ENCODE peak calls at places on chromosomes 4 and X, in five cellular contexts. A is foreskin keratinocyte, Q is heart right ventricle, P is tibial nerve, Y is astrocyte. R is an unnamed sample.

GRCh38 chrX:100407784-100408642 is 2.1 kb downstream of the PCDH19 start:
- DNase-seq in A (no peak), Q (no peak), P (no peak), Y (no peak), R (peak; percentile 51)

GRCh38 chr4:184950926-184951325 is 67.4 kb upstream of the HELT start:
- DNase-seq in A (no peak), Q (no peak), P (no peak), Y (no peak), R (no peak)

GRCh38 chrX:15973299-15973698 is 118.7 kb upstream of the AP1S2 start:
- DNase-seq in A (peak; percentile 27), Q (no peak), P (no peak), Y (peak; percentile 1), R (peak; percentile 39)

GRCh38 chrX:108736509-108737479 is at the start of gene IRS4:
- DNase-seq in A (no peak), Q (no peak), P (no peak), Y (no peak), R (peak; percentile 79)

GRCh38 chr4:103424853-103425252 is 226.7 kb upstream of the CENPE start:
- DNase-seq in A (peak; percentile 32), Q (no peak), P (no peak), Y (no peak), R (peak; percentile 1)

GRCh38 chr4:54709281-54709854 is 51.6 kb downstream of the KIT start:
- DNase-seq in A (no peak), Q (no peak), P (no peak), Y (no peak), R (peak; percentile 31)

GRCh38 chr4:56743550-56743949 is 62.5 kb upstream of the HOPX start:
- DNase-seq in A (no peak), Q (no peak), P (no peak), Y (no peak), R (no peak)

GRCh38 chr4:174753031-174753430 is 76.0 kb downstream of the GLRA3 start:
- DNase-seq in A (no peak), Q (no peak), P (no peak), Y (no peak), R (no peak)

GRCh38 chr4:38203609-38204008 is 243.4 kb downstream of the PTTG2 start:
- DNase-seq in A (no peak), Q (no peak), P (no peak), Y (no peak), R (no peak)

GRCh38 chr4:121702136-121702535 is 5.4 kb upstream of the ANXA5 start:
- DNase-seq in A (no peak), Q (no peak), P (no peak), Y (no peak), R (no peak)

GRCh38 chrX:154660506-154660905 is 7.1 kb upstream of the CTAG2 start:
- DNase-seq in A (no peak), Q (no peak), P (no peak), Y (no peak), R (no peak)
- H3K27ac ChIP-seq in A (no peak overlapping the region), Q (no peak overlapping the region), P (no peak overlapping the region), Y (no peak overlapping the region), R (no peak overlapping the region)

GRCh38 chr4:152705918-152706317 is 26.1 kb upstream of the TMEM154 start:
- DNase-seq in A (no peak), Q (no peak), P (no peak), Y (no peak), R (no peak)

GRCh38 chr4:152708806-152709205 is 29.0 kb upstream of the TMEM154 start:
- DNase-seq in A (peak; percentile 23), Q (no peak), P (no peak), Y (no peak), R (peak; percentile 71)

GRCh38 chr4:152707632-152708031 is 27.8 kb upstream of the TMEM154 start:
- DNase-seq in A (no peak), Q (no peak), P (no peak), Y (no peak), R (no peak)

GRCh38 chr4:152708361-152708760 is 28.6 kb upstream of the TMEM154 start:
- DNase-seq in A (peak; percentile 28), Q (no peak), P (no peak), Y (no peak), R (no peak)

DNA sequence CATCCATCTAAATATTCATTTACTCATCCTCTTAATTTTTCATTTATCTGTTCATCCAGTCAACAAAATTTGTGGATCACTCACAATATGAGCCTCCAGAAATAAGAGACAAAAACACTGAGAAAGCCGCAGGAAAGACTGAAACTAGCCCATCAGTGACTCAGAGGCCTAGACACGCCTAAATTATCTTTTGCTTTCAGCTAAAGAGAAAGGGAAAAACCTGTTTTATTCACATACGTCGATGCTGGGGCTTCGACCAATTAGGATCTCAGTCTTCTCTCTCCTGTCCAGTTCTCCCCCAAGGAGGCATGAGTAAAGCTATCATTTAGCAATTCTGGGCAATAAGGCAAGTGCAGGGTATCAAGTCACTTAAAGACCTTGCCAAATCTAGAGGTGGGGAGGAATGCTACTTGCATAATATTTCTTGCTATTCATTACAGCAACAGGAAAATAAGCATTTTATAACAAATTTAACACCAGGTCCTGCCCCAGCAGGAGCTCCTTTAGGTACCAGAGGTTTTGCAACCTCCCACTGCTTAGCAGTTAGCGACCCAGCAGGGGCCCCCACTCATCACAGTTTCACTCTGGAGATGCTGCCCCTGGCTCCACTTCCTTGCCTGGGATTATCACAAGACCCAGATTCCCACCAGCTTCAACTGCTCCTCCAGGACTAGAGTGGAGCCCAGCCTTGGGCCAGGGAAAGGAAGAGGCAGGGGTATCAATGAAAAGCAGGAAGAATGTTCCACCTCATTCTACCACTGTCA is 30.1 kb upstream of the TMEM154 start:
- DNase-seq in A (peak; percentile 99), Q (no peak), P (no peak), Y (peak; percentile 42), R (peak; percentile 39)
- H3K4me1 ChIP-seq in A (peaks cover 11% of the 10 kb centered on the region), Q (no peaks in the 10 kb centered on the region), P (no peaks in the 10 kb centered on the region), Y (no peaks in the 10 kb centered on the region), R (peaks cover 8% of the 10 kb centered on the region)

DNA sequence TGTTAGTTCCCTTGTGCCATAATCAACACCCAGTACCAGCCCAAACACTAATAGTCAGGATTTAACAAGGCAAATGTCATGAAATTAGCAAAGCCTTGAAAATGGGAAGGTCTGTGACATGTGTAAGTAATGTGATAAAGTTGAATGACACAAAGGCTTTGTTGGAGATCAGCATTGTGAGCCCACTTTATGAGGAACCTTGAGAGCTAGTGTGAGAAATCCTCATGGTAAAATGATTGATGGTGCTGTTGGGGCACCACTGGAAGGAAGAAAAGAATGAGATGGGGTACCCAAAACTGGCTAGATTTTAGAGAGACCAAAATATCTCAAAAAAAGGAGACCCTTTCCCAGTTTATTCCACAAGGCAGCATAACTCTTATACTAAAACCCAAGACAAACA is 3.3 kb upstream of the LIN54 start:
- DNase-seq in A (no peak), Q (no peak), P (no peak), Y (no peak), R (no peak)
- H3K27ac ChIP-seq in A (no peak overlapping the region), Q (peak overlapping the region; percentile 74), P (peak overlapping the region; percentile 89), Y (no peak overlapping the region), R (peak overlapping the region; percentile 74)

DNA sequence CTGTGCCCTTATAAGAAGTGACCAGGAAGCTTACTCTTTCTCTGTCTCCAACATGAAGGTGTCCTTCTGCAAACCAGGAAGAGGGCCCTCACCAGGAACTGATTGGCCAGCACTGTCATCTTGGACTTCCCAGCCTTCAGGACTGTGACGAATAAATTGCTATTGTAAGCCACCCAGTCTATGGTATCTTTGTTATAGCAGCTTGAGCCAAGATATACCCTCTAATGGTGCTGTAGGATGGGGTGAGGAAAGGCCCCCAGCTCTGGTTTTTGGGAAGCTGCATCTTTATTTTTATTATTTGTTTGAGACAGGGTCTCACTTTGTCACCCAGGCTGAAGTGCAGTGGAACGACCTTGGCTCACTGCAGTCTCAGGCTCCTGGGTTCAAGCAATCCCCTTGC is 1.2 kb upstream of the MGST2 start:
- DNase-seq in A (no peak), Q (no peak), P (no peak), Y (no peak), R (no peak)
- H3K4me1 ChIP-seq in A (peaks cover 9% of the 10 kb centered on the region), Q (peaks cover 31% of the 10 kb centered on the region), P (peaks cover 33% of the 10 kb centered on the region), Y (peaks cover 10% of the 10 kb centered on the region), R (peaks cover 52% of the 10 kb centered on the region)

GRCh38 chr4:101104264-101105052 is 242.9 kb downstream of the PPP3CA start:
- DNase-seq in A (no peak), Q (no peak), P (no peak), Y (no peak), R (no peak)
- H3K27ac ChIP-seq in A (no peak overlapping the region), Q (no peak overlapping the region), P (peak overlapping the region; percentile 56), Y (no peak overlapping the region), R (no peak overlapping the region)

GRCh38 chrX:2712890-2713860 is 22.1 kb downstream of the CD99 start:
- DNase-seq in A (no peak), Q (no peak), P (no peak), Y (no peak), R (no peak)

GRCh38 chrX:2711441-2711840 is 20.3 kb downstream of the CD99 start:
- DNase-seq in A (no peak), Q (no peak), P (no peak), Y (no peak), R (no peak)

GRCh38 chrX:2714551-2714950 is 23.5 kb downstream of the CD99 start:
- DNase-seq in A (no peak), Q (no peak), P (no peak), Y (no peak), R (no peak)

GRCh38 chrX:2710496-2710895 is 19.4 kb downstream of the CD99 start:
- DNase-seq in A (peak; percentile 98), Q (no peak), P (no peak), Y (no peak), R (no peak)

DNA sequence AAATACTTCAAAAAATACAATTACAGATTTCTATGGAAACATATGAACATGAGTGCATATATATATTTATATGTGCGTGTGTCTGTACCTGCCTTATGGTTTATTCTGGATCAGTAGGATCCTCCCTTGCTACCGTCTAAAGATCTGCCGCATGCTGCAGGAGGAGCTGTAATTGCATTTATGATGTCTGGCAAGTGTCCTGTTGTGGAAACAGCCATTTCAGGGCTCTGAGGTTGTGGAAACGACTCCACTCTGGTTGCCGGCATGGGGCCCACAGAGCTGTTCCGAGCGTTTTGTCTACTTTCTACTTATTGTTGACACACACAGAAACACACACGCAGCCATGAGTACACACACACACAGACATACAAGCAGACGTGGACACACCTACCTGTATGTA is 21.3 kb downstream of the CD99 start:
- DNase-seq in A (no peak), Q (no peak), P (no peak), Y (no peak), R (no peak)
- H3K4me1 ChIP-seq in A (peaks cover 19% of the 10 kb centered on the region), Q (peaks cover 30% of the 10 kb centered on the region), P (peaks cover 35% of the 10 kb centered on the region), Y (peaks cover 32% of the 10 kb centered on the region), R (peaks cover 20% of the 10 kb centered on the region)

GRCh38 chr4:89299153-89299789 is 8.3 kb downstream of the GPRIN3 start:
- DNase-seq in A (no peak), Q (no peak), P (no peak), Y (no peak), R (peak; percentile 28)
- H3K27ac ChIP-seq in A (no peak overlapping the region), Q (peak overlapping the region; percentile 57), P (peak overlapping the region; percentile 41), Y (no peak overlapping the region), R (peak overlapping the region; percentile 85)